ENCODE peak calls at places on chromosomes 6 and 20, in eight cellular contexts. B is stimulated activated CD8-positive, alpha-beta memory T cell treated with anti-CD3 and anti-CD28 coated beads, Interleukin-15, amount 100 ng/mL, for 1 hour; A is retina; O is LoVo; M is occipital lobe; S is small intestine; R is MM.1S; N is NCI-H510A treated with DMSO at 0.1 percent for 48 hours. G is an unnamed sample.

GRCh38 chr6:41713161-41713649 is 22.2 kb downstream of the TFEB start:
- DNase-seq in B (no peak), A (no peak), O (no peak), M (peak; percentile 85), S (no peak), R (no peak), N (no peak), G (peak; percentile 87)

GRCh38 chr6:164563866-164564265 is 745.5 kb downstream of the C6orf118 start:
- DNase-seq in B (no peak), A (peak; percentile 56), O (no peak), M (no peak), S (no peak), R (no peak), N (no peak), G (no peak)

GRCh38 chr20:53707341-53708102 is 113.9 kb upstream of the ZNF217 start:
- DNase-seq in B (no peak), A (peak; percentile 12), O (no peak), M (no peak), S (no peak), R (no peak), N (no peak), G (no peak)

GRCh38 chr6:9335470-9335869 is 900.1 kb upstream of the SLC35B3 start:
- DNase-seq in B (no peak), A (peak; percentile 85), O (no peak), M (no peak), S (no peak), R (no peak), N (no peak), G (no peak)

GRCh38 chr6:74609857-74610256 is 596.0 kb downstream of the COL12A1 start:
- DNase-seq in B (no peak), A (no peak), O (no peak), M (no peak), S (no peak), R (no peak), N (no peak), G (no peak)

GRCh38 chr20:62128499-62128898 is 6.2 kb downstream of the LSM14B start:
- DNase-seq in B (no peak), A (no peak), O (no peak), M (no peak), S (no peak), R (no peak), N (no peak), G (no peak)

GRCh38 chr6:160060221-160060620 is 61.4 kb upstream of the SLC22A1 start:
- DNase-seq in B (no peak), A (no peak), O (no peak), M (no peak), S (no peak), R (no peak), N (no peak), G (no peak)

GRCh38 chr6:30147096-30147495 is 11.2 kb downstream of the TRIM40 start:
- DNase-seq in B (no peak), A (no peak), O (no peak), M (no peak), S (no peak), R (no peak), N (no peak), G (no peak)

GRCh38 chr6:106568518-106568917 is 60.8 kb downstream of the RTN4IP1 start:
- DNase-seq in B (no peak), A (no peak), O (no peak), M (no peak), S (no peak), R (no peak), N (no peak), G (no peak)

GRCh38 chr6:37104935-37105781 is 64.8 kb upstream of the PIM1 start:
- DNase-seq in B (no peak), A (peak; percentile 30), O (no peak), M (no peak), S (peak; percentile 30), R (peak; percentile 85), N (peak; percentile 86), G (no peak)

GRCh38 chr20:9253140-9253539 is 184.3 kb downstream of the PLCB4 start:
- DNase-seq in B (no peak), A (no peak), O (no peak), M (no peak), S (no peak), R (no peak), N (no peak), G (peak; percentile 17)

GRCh38 chr20:461254-462198 is 807 bp downstream of the TBC1D20 start:
- DNase-seq in B (peak; percentile 21), A (peak; percentile 80), O (peak; percentile 11), M (no peak), S (peak; percentile 45), R (peak; percentile 61), N (peak; percentile 73), G (peak; percentile 28)

GRCh38 chr6:30877419-30878262 is 6.7 kb upstream of the DDR1 start:
- DNase-seq in B (peak; percentile 55), A (peak; percentile 90), O (peak; percentile 87), M (peak; percentile 73), S (peak; percentile 95), R (peak; percentile 64), N (peak; percentile 86), G (peak; percentile 93)

GRCh38 chr20:34324541-34324940 is 21.4 kb upstream of the AHCY start:
- DNase-seq in B (no peak), A (peak; percentile 23), O (no peak), M (no peak), S (no peak), R (peak; percentile 27), N (no peak), G (no peak)

GRCh38 chr6:109718991-109719390 is 27.9 kb downstream of the FIG4 start:
- DNase-seq in B (no peak), A (no peak), O (no peak), M (no peak), S (no peak), R (no peak), N (no peak), G (no peak)

GRCh38 chr6:151160869-151161268 is 78.9 kb upstream of the AKAP12 start:
- DNase-seq in B (no peak), A (no peak), O (no peak), M (no peak), S (peak; percentile 19), R (no peak), N (peak; percentile 41), G (peak; percentile 87)

GRCh38 chr6:37131104-37131959 is 38.6 kb upstream of the PIM1 start:
- DNase-seq in B (no peak), A (peak; percentile 76), O (no peak), M (no peak), S (peak; percentile 55), R (no peak), N (peak; percentile 88), G (peak; percentile 75)

GRCh38 chr20:33685328-33686007 is 717 bp downstream of the E2F1 start:
- DNase-seq in B (no peak), A (no peak), O (no peak), M (no peak), S (peak; percentile 82), R (peak; percentile 87), N (peak; percentile 44), G (no peak)

GRCh38 chr6:28142446-28142845 is 763 bp downstream of the ZKSCAN8 start:
- DNase-seq in B (no peak), A (no peak), O (no peak), M (no peak), S (no peak), R (no peak), N (no peak), G (no peak)

GRCh38 chr6:80433010-80433665 is 326.7 kb downstream of the BCKDHB start:
- DNase-seq in B (no peak), A (no peak), O (no peak), M (no peak), S (no peak), R (no peak), N (no peak), G (no peak)

GRCh38 chr6:108755257-108756240 is 92.7 kb upstream of the ARMC2 start:
- DNase-seq in B (no peak), A (no peak), O (no peak), M (no peak), S (no peak), R (peak; percentile 93), N (no peak), G (no peak)

GRCh38 chr6:37938909-37939308 is 119.4 kb downstream of the ZFAND3 start:
- DNase-seq in B (no peak), A (no peak), O (no peak), M (no peak), S (no peak), R (no peak), N (no peak), G (no peak)

G was measured in mucosa of gallbladder.